ENCODE peak calls at places on chromosomes 4 and X, in ten cellular contexts. F, U, E, P, O, J, G, Y, D and Q are unnamed samples.

GRCh38 chrX:97860206-97860605 is 976.5 kb downstream of the RPA4 start:
- DNase-seq in F (peak; percentile 7), U (no peak), E (no peak), P (no peak), O (no peak), J (no peak), G (no peak), Y (no peak), D (no peak), Q (no peak)

GRCh38 chrX:69077895-69078455 is 87.3 kb downstream of the PJA1 start:
- DNase-seq in F (no peak), U (no peak), E (no peak), P (no peak), O (no peak), J (no peak), G (no peak), Y (no peak), D (no peak), Q (no peak)

GRCh38 chr4:170716868-170717267 is 627.1 kb upstream of the AADAT start:
- DNase-seq in F (no peak), U (no peak), E (no peak), P (no peak), O (no peak), J (no peak), G (no peak), Y (no peak), D (no peak), Q (no peak)

GRCh38 chrX:30822068-30822671 is 66.9 kb downstream of the TAB3 start:
- DNase-seq in F (no peak), U (no peak), E (no peak), P (no peak), O (no peak), J (no peak), G (peak; percentile 7), Y (no peak), D (no peak), Q (no peak)

GRCh38 chr4:136056748-136057147 is 1475.5 kb downstream of the PCDH18 start:
- DNase-seq in F (no peak), U (no peak), E (no peak), P (no peak), O (no peak), J (no peak), G (no peak), Y (no peak), D (no peak), Q (no peak)

GRCh38 chr4:91057871-91058270 is 930.7 kb downstream of the CCSER1 start:
- DNase-seq in F (no peak), U (no peak), E (no peak), P (no peak), O (no peak), J (no peak), G (no peak), Y (no peak), D (no peak), Q (no peak)

GRCh38 chr4:183658362-183659028 is 490 bp downstream of the RWDD4 start:
- DNase-seq in F (no peak), U (no peak), E (no peak), P (peak; percentile 15), O (peak; percentile 15), J (no peak), G (no peak), Y (no peak), D (peak; percentile 70), Q (peak; percentile 3)

GRCh38 chr4:48169636-48170035 is 35.6 kb upstream of the TXK start:
- DNase-seq in F (no peak), U (no peak), E (no peak), P (no peak), O (no peak), J (no peak), G (no peak), Y (no peak), D (no peak), Q (no peak)

GRCh38 chr4:87896020-87896621 is 63.4 kb downstream of the MEPE start:
- DNase-seq in F (peak; percentile 32), U (peak; percentile 92), E (no peak), P (peak; percentile 39), O (peak; percentile 48), J (no peak), G (no peak), Y (peak; percentile 2), D (no peak), Q (no peak)

GRCh38 chr4:46503739-46504138 is 113.8 kb upstream of the GABRA2 start:
- DNase-seq in F (no peak), U (no peak), E (no peak), P (no peak), O (no peak), J (no peak), G (no peak), Y (no peak), D (no peak), Q (no peak)

GRCh38 chrX:118528089-118528753 is 32.6 kb downstream of the DOCK11 start:
- DNase-seq in F (no peak), U (no peak), E (no peak), P (peak; percentile 60), O (no peak), J (no peak), G (no peak), Y (peak; percentile 33), D (no peak), Q (no peak)

GRCh38 chr4:156195914-156196313 is 242.2 kb upstream of the CTSO start:
- DNase-seq in F (no peak), U (no peak), E (no peak), P (no peak), O (no peak), J (no peak), G (no peak), Y (no peak), D (no peak), Q (no peak)

GRCh38 chr4:1022739-1023066 is 11.3 kb downstream of the FGFRL1 start:
- DNase-seq in F (no peak), U (no peak), E (no peak), P (no peak), O (no peak), J (no peak), G (no peak), Y (no peak), D (no peak), Q (no peak)

GRCh38 chr4:121073672-121074386 is 1.5 kb upstream of the NDNF start:
- DNase-seq in F (no peak), U (no peak), E (no peak), P (no peak), O (no peak), J (no peak), G (no peak), Y (no peak), D (no peak), Q (no peak)

GRCh38 chr4:110309686-110310085 is 111.3 kb upstream of the ELOVL6 start:
- DNase-seq in F (peak; percentile 19), U (no peak), E (no peak), P (no peak), O (no peak), J (no peak), G (no peak), Y (no peak), D (no peak), Q (no peak)

GRCh38 chr4:61468091-61468720 is 268.1 kb downstream of the ADGRL3 start:
- DNase-seq in F (no peak), U (no peak), E (no peak), P (no peak), O (peak; percentile 10), J (no peak), G (no peak), Y (no peak), D (no peak), Q (no peak)

GRCh38 chr4:86522349-86522748 is 71.8 kb upstream of the PTPN13 start:
- DNase-seq in F (no peak), U (no peak), E (no peak), P (no peak), O (no peak), J (no peak), G (no peak), Y (no peak), D (no peak), Q (no peak)

GRCh38 chr4:73053076-73053475 is 16.4 kb downstream of the COX18 start:
- DNase-seq in F (no peak), U (no peak), E (no peak), P (no peak), O (no peak), J (no peak), G (no peak), Y (no peak), D (no peak), Q (no peak)

GRCh38 chr4:73606465-73606974 is 13.7 kb downstream of the RASSF6 start:
- DNase-seq in F (no peak), U (no peak), E (no peak), P (no peak), O (no peak), J (peak; percentile 61), G (no peak), Y (no peak), D (no peak), Q (peak; percentile 94)

GRCh38 chr4:52057196-52057595 is 6.1 kb downstream of the SPATA18 start:
- DNase-seq in F (no peak), U (no peak), E (no peak), P (no peak), O (no peak), J (no peak), G (no peak), Y (no peak), D (no peak), Q (no peak)

GRCh38 chrX:75273483-75273882 is 402 bp upstream of the UPRT start:
- DNase-seq in F (no peak), U (no peak), E (no peak), P (no peak), O (no peak), J (no peak), G (no peak), Y (no peak), D (no peak), Q (no peak)

GRCh38 chr4:97153042-97153441 is 990.2 kb downstream of the STPG2 start:
- DNase-seq in F (no peak), U (no peak), E (no peak), P (no peak), O (no peak), J (no peak), G (no peak), Y (no peak), D (no peak), Q (peak; percentile 6)